ENCODE peak calls at places on chromosomes 11 and 22, in seven cellular contexts. A is fibroblast of lung, E is lower leg skin, C is A549, S is epithelial cell of esophagus, H is C1 segment of cervical spinal cord, U is Panc1. M is an unnamed sample.

GRCh38 chr22:23478175-23478574 is 101.9 kb downstream of the IGLL1 start:
- DNase-seq in A (peak; percentile 0), E (no peak), C (no peak), S (no peak), H (no peak), U (no peak), M (no peak)

GRCh38 chr22:37462983-37463382 is 23.2 kb downstream of the MFNG start:
- DNase-seq in A (no peak), E (no peak), C (no peak), S (peak; percentile 52), H (no peak), U (no peak), M (no peak)

GRCh38 chr11:725624-726202 is 19.7 kb downstream of the EPS8L2 start:
- DNase-seq in A (no peak), E (no peak), C (no peak), S (no peak), H (no peak), U (no peak), M (peak; percentile 29)

GRCh38 chr11:28228196-28228595 is 120.0 kb downstream of the METTL15 start:
- DNase-seq in A (peak; percentile 65), E (no peak), C (no peak), S (peak; percentile 2), H (no peak), U (no peak), M (no peak)

GRCh38 chr11:9834281-9834680 is 170.4 kb downstream of the SWAP70 start:
- DNase-seq in A (peak; percentile 76), E (no peak), C (no peak), S (no peak), H (no peak), U (no peak), M (no peak)

GRCh38 chr11:2207212-2207611 is 35.6 kb upstream of the TH start:
- DNase-seq in A (no peak), E (peak; percentile 82), C (no peak), S (no peak), H (no peak), U (no peak), M (no peak)

GRCh38 chr11:77046060-77046501 is 11.9 kb downstream of the B3GNT6 start:
- DNase-seq in A (no peak), E (peak; percentile 85), C (peak; percentile 87), S (peak; percentile 56), H (peak; percentile 9), U (no peak), M (peak; percentile 77)

GRCh38 chr22:40665312-40665711 is 14.0 kb upstream of the MCHR1 start:
- DNase-seq in A (peak; percentile 71), E (no peak), C (no peak), S (no peak), H (no peak), U (no peak), M (peak; percentile 35)

GRCh38 chr11:104830080-104830479 is 68.2 kb downstream of the CASP12 start:
- DNase-seq in A (peak; percentile 76), E (no peak), C (no peak), S (peak; percentile 89), H (no peak), U (no peak), M (peak; percentile 21)

GRCh38 chr22:39468487-39469325 is 11.9 kb downstream of the MGAT3 start:
- DNase-seq in A (no peak), E (no peak), C (no peak), S (no peak), H (no peak), U (no peak), M (no peak)

GRCh38 chr11:86243377-86243776 is 1.2 kb upstream of the EED start:
- DNase-seq in A (no peak), E (no peak), C (no peak), S (no peak), H (no peak), U (no peak), M (no peak)

GRCh38 chr11:128422576-128423370 is 164.6 kb downstream of the ETS1 start:
- DNase-seq in A (no peak), E (no peak), C (no peak), S (no peak), H (no peak), U (no peak), M (no peak)

GRCh38 chr22:46712288-46712687 is 25.8 kb downstream of the CERK start:
- DNase-seq in A (no peak), E (no peak), C (no peak), S (no peak), H (no peak), U (no peak), M (no peak)

GRCh38 chr11:47318166-47318565 is 34.3 kb downstream of the MYBPC3 start:
- DNase-seq in A (no peak), E (no peak), C (no peak), S (no peak), H (no peak), U (no peak), M (no peak)

GRCh38 chr11:128294001-128294684 is 293.2 kb downstream of the ETS1 start:
- DNase-seq in A (no peak), E (peak; percentile 80), C (no peak), S (no peak), H (no peak), U (no peak), M (no peak)

GRCh38 chr22:43370045-43370444 is 26.9 kb upstream of the SCUBE1 start:
- DNase-seq in A (no peak), E (no peak), C (no peak), S (no peak), H (no peak), U (no peak), M (no peak)

GRCh38 chr11:122317337-122317736 is 201.3 kb upstream of the BLID start:
- DNase-seq in A (peak; percentile 92), E (no peak), C (no peak), S (no peak), H (no peak), U (no peak), M (peak; percentile 28)

GRCh38 chr22:16806401-16806800 is 18.8 kb downstream of the XKR3 start:
- DNase-seq in A (no peak), E (no peak), C (no peak), S (no peak), H (no peak), U (no peak), M (no peak)

M was measured in AG08396.